ENCODE peak calls at places on chromosomes 2 and 18, in eight cellular contexts. E is fibroblast of the aortic adventitia; G is WTC11; I is stimulated activated CD4-positive, alpha-beta T cell treated with anti-CD3 and anti-CD28 coated beads, Interleukin-4, amount 100 ng/mL, for 48 hours; X is hippocampal formation; M is lower leg skin; K is DND-41; F is breast epithelium. Q is an unnamed sample.

GRCh38 chr2:207528980-207529329 is 807 bp upstream of the CREB1 start:
- DNase-seq in E (peak), G (no peak), I (peak), X (peak), M (no peak), K (peak), F (no peak), Q (no peak)

GRCh38 chr18:79605481-79605880 is 74.1 kb upstream of the CTDP1 start:
- DNase-seq in E (no peak), G (no peak), I (no peak), X (no peak), M (peak), K (no peak), F (no peak), Q (no peak)

GRCh38 chr2:30178618-30179404 is 32.0 kb downstream of the YPEL5 start:
- DNase-seq in E (peak), G (no peak), I (no peak), X (peak), M (peak), K (no peak), F (no peak), Q (peak)

GRCh38 chr2:232982926-232983668 is 30.0 kb downstream of the NGEF start:
- DNase-seq in E (no peak), G (peak), I (no peak), X (no peak), M (peak), K (no peak), F (no peak), Q (no peak)

GRCh38 chr2:137262600-137262999 is 497.3 kb downstream of the THSD7B start:
- DNase-seq in E (no peak), G (no peak), I (no peak), X (no peak), M (no peak), K (no peak), F (no peak), Q (no peak)

GRCh38 chr2:213271947-213272346 is 12.3 kb upstream of the SPAG16 start:
- DNase-seq in E (no peak), G (no peak), I (no peak), X (no peak), M (no peak), K (no peak), F (no peak), Q (no peak)

GRCh38 chr2:242098445-242099128 is 229.1 kb downstream of the RTP5 start:
- DNase-seq in E (peak), G (no peak), I (no peak), X (no peak), M (no peak), K (no peak), F (no peak), Q (no peak)

GRCh38 chr2:218805627-218806026 is 23.7 kb downstream of the CYP27A1 start:
- DNase-seq in E (peak), G (no peak), I (no peak), X (no peak), M (no peak), K (no peak), F (peak), Q (no peak)

GRCh38 chr2:233244818-233245217 is 6.7 kb upstream of the ATG16L1 start:
- DNase-seq in E (no peak), G (no peak), I (no peak), X (no peak), M (no peak), K (no peak), F (no peak), Q (no peak)

GRCh38 chr2:148720501-148720998 is 76.0 kb downstream of the EPC2 start:
- DNase-seq in E (peak), G (no peak), I (peak), X (peak), M (peak), K (no peak), F (no peak), Q (no peak)

GRCh38 chr2:202429164-202429980 is 53.2 kb downstream of the BMPR2 start:
- DNase-seq in E (peak), G (no peak), I (no peak), X (no peak), M (no peak), K (no peak), F (no peak), Q (no peak)

GRCh38 chr2:120429586-120430500 is 83.9 kb downstream of the INHBB start:
- DNase-seq in E (no peak), G (no peak), I (no peak), X (no peak), M (peak), K (no peak), F (no peak), Q (no peak)

GRCh38 chr18:64171576-64171975 is 22.7 kb upstream of the LINC00305 start:
- DNase-seq in E (no peak), G (no peak), I (no peak), X (no peak), M (no peak), K (no peak), F (no peak), Q (no peak)

GRCh38 chr2:86621290-86621943 is 2.2 kb downstream of the RNF103 start:
- DNase-seq in E (peak), G (no peak), I (no peak), X (no peak), M (no peak), K (no peak), F (no peak), Q (no peak)

GRCh38 chr2:37555457-37555856 is 116.0 kb downstream of the CDC42EP3 start:
- DNase-seq in E (no peak), G (no peak), I (no peak), X (no peak), M (no peak), K (no peak), F (no peak), Q (no peak)

GRCh38 chr18:43559507-43559906 is 282.2 kb upstream of the SYT4 start:
- DNase-seq in E (no peak), G (no peak), I (no peak), X (no peak), M (no peak), K (no peak), F (no peak), Q (no peak)

GRCh38 chr2:113692698-113693428 is 63.6 kb downstream of the SLC35F5 start:
- DNase-seq in E (no peak), G (no peak), I (no peak), X (no peak), M (no peak), K (peak), F (no peak), Q (no peak)